ENCODE peak calls at places on chromosomes 2 and 18, in seven cellular contexts. U is dorsolateral prefrontal cortex, Z is fibroblast of the aortic adventitia, L is SW 1271, T is ELF-1, P is progenitor cell of endocrine pancreas, C is NCI-H146. V is an unnamed sample.

GRCh38 chr2:172484253-172484652 is 56.9 kb downstream of the ITGA6 start:
- DNase-seq in U (no peak), Z (peak), L (no peak), T (no peak), P (no peak), C (no peak), V (peak)

GRCh38 chr2:159904565-159905281 is 106.7 kb upstream of the CD302 start:
- DNase-seq in U (peak), Z (no peak), L (no peak), T (peak), P (peak), C (peak), V (peak)

GRCh38 chr2:188519133-188519532 is 227.5 kb downstream of the GULP1 start:
- DNase-seq in U (no peak), Z (peak), L (no peak), T (no peak), P (no peak), C (no peak), V (no peak)

GRCh38 chr2:37378411-37378810 is 34.0 kb downstream of the QPCT start:
- DNase-seq in U (no peak), Z (peak), L (no peak), T (no peak), P (no peak), C (no peak), V (no peak)

GRCh38 chr2:96414161-96414713 is 78.7 kb downstream of the NCAPH start:
- DNase-seq in U (no peak), Z (no peak), L (no peak), T (no peak), P (no peak), C (no peak), V (peak)

GRCh38 chr2:95068256-95068655 is 42.7 kb downstream of the MAL start:
- DNase-seq in U (no peak), Z (no peak), L (no peak), T (no peak), P (no peak), C (no peak), V (no peak)

GRCh38 chr2:113873867-113874266 is 16.0 kb upstream of the ACTR3 start:
- DNase-seq in U (no peak), Z (no peak), L (no peak), T (no peak), P (no peak), C (no peak), V (no peak)

GRCh38 chr18:51765712-51766360 is 568.4 kb upstream of the MEX3C start:
- DNase-seq in U (no peak), Z (no peak), L (no peak), T (no peak), P (no peak), C (no peak), V (no peak)

GRCh38 chr2:208371634-208371935 is 35.0 kb upstream of the PTH2R start:
- DNase-seq in U (no peak), Z (no peak), L (no peak), T (no peak), P (no peak), C (no peak), V (no peak)

GRCh38 chr2:109382236-109382930 is 231.4 kb downstream of the SEPTIN10 start:
- DNase-seq in U (peak), Z (no peak), L (no peak), T (no peak), P (no peak), C (no peak), V (no peak)

GRCh38 chr2:236675051-236675450 is 105.4 kb downstream of the ACKR3 start:
- DNase-seq in U (no peak), Z (peak), L (no peak), T (no peak), P (no peak), C (no peak), V (no peak)

GRCh38 chr2:181812106-181812745 is 79.3 kb upstream of the ITPRID2 start:
- DNase-seq in U (no peak), Z (peak), L (no peak), T (no peak), P (no peak), C (no peak), V (no peak)

GRCh38 chr2:208031608-208032019 is 6.3 kb upstream of the PLEKHM3 start:
- DNase-seq in U (no peak), Z (peak), L (no peak), T (peak), P (no peak), C (no peak), V (no peak)

GRCh38 chr2:170739048-170739447 is 23.9 kb downstream of the SP5 start:
- DNase-seq in U (no peak), Z (peak), L (peak), T (no peak), P (no peak), C (no peak), V (no peak)

GRCh38 chr2:33145459-33145858 is 198.7 kb downstream of the LTBP1 start:
- DNase-seq in U (no peak), Z (peak), L (no peak), T (no peak), P (no peak), C (no peak), V (no peak)

GRCh38 chr2:133326651-133327397 is 241.4 kb downstream of the NCKAP5 start:
- DNase-seq in U (no peak), Z (peak), L (no peak), T (no peak), P (no peak), C (no peak), V (no peak)

GRCh38 chr2:113278073-113278811 is 479 bp downstream of the PAX8 start:
- DNase-seq in U (no peak), Z (no peak), L (no peak), T (peak), P (no peak), C (no peak), V (no peak)

GRCh38 chr2:11562476-11562875 is 28.6 kb downstream of the GREB1 start:
- DNase-seq in U (no peak), Z (no peak), L (no peak), T (no peak), P (no peak), C (no peak), V (no peak)

GRCh38 chr2:205733648-205734047 is 51.3 kb downstream of the NRP2 start:
- DNase-seq in U (no peak), Z (no peak), L (no peak), T (peak), P (no peak), C (no peak), V (peak)

GRCh38 chr18:56831988-56832387 is 180.8 kb downstream of the WDR7 start:
- DNase-seq in U (no peak), Z (no peak), L (no peak), T (peak), P (no peak), C (no peak), V (no peak)

GRCh38 chr18:22485808-22486244 is 68.1 kb upstream of the CTAGE1 start:
- DNase-seq in U (no peak), Z (peak), L (no peak), T (no peak), P (no peak), C (no peak), V (no peak)

GRCh38 chr2:64604929-64605550 is 48.7 kb downstream of the SERTAD2 start:
- DNase-seq in U (no peak), Z (peak), L (no peak), T (no peak), P (no peak), C (no peak), V (no peak)

GRCh38 chr2:19538411-19538963 is 180.1 kb upstream of the OSR1 start:
- DNase-seq in U (no peak), Z (peak), L (peak), T (no peak), P (no peak), C (no peak), V (no peak)

GRCh38 chr2:210224660-210225460 is at the start of gene ACADL:
- DNase-seq in U (peak), Z (peak), L (no peak), T (peak), P (peak), C (peak), V (no peak)

GRCh38 chr2:126244937-126245336 is 411.0 kb upstream of the GYPC start:
- DNase-seq in U (no peak), Z (peak), L (no peak), T (peak), P (peak), C (peak), V (no peak)

GRCh38 chr18:63177822-63178525 is 141.6 kb downstream of the BCL2 start:
- DNase-seq in U (no peak), Z (no peak), L (no peak), T (no peak), P (no peak), C (no peak), V (peak)

GRCh38 chr2:85648619-85649018 is 19.4 kb downstream of the SFTPB start:
- DNase-seq in U (no peak), Z (peak), L (peak), T (peak), P (no peak), C (no peak), V (no peak)

GRCh38 chr18:22667616-22668422 is 250.1 kb upstream of the CTAGE1 start:
- DNase-seq in U (no peak), Z (peak), L (peak), T (no peak), P (no peak), C (no peak), V (no peak)

GRCh38 chr2:46230115-46230571 is 67.1 kb upstream of the EPAS1 start:
- DNase-seq in U (no peak), Z (no peak), L (no peak), T (peak), P (no peak), C (no peak), V (no peak)

GRCh38 chr2:140451324-140451723 is 1671.1 kb upstream of the NXPH2 start:
- DNase-seq in U (no peak), Z (no peak), L (no peak), T (no peak), P (no peak), C (no peak), V (no peak)

GRCh38 chr18:50775207-50775606 is 44.6 kb downstream of the MRO start:
- DNase-seq in U (no peak), Z (no peak), L (no peak), T (peak), P (no peak), C (no peak), V (no peak)

GRCh38 chr2:94622113-94622618 is 249.1 kb upstream of the TEKT4 start:
- DNase-seq in U (no peak), Z (no peak), L (no peak), T (peak), P (no peak), C (no peak), V (no peak)

GRCh38 chr18:63157293-63158011 is 162.1 kb downstream of the BCL2 start:
- DNase-seq in U (no peak), Z (no peak), L (no peak), T (no peak), P (no peak), C (peak), V (peak)

GRCh38 chr2:73156539-73157124 is 43.9 kb upstream of the RAB11FIP5 start:
- DNase-seq in U (peak), Z (peak), L (no peak), T (peak), P (peak), C (peak), V (peak)

GRCh38 chr2:19070866-19071265 is 287.6 kb downstream of the OSR1 start:
- DNase-seq in U (no peak), Z (peak), L (no peak), T (no peak), P (no peak), C (no peak), V (no peak)

GRCh38 chr2:40488927-40489677 is 37.2 kb upstream of the SLC8A1 start:
- DNase-seq in U (no peak), Z (peak), L (no peak), T (no peak), P (no peak), C (no peak), V (no peak)

GRCh38 chr18:79542876-79543750 is 136.5 kb upstream of the CTDP1 start:
- DNase-seq in U (no peak), Z (no peak), L (no peak), T (no peak), P (no peak), C (no peak), V (no peak)

GRCh38 chr2:163541920-163542319 is 193.9 kb downstream of the FIGN start:
- DNase-seq in U (no peak), Z (no peak), L (no peak), T (no peak), P (no peak), C (no peak), V (no peak)

GRCh38 chr2:10549196-10549595 is 101.1 kb upstream of the ODC1 start:
- DNase-seq in U (no peak), Z (no peak), L (no peak), T (no peak), P (no peak), C (no peak), V (no peak)

V was measured in NCI-H2171 treated with DMSO at 0.1 percent for 48 hours.